ENCODE peak calls at places on chromosomes 13 and 19, in ten cellular contexts. Z, X, U, G, I, Q, V, R, J and L are unnamed samples.

GRCh38 chr13:103168901-103169508 is 102.8 kb upstream of the SLC10A2 start:
- DNase-seq in Z (no peak), U (no peak), V (no peak), Q (no peak), J (no peak), I (no peak), G (peak; percentile 25), X (no peak), R (no peak), L (no peak)

GRCh38 chr13:61795580-61795979 is 379.9 kb upstream of the PCDH20 start:
- DNase-seq in I (no peak), Q (no peak), G (no peak), Z (no peak), U (no peak), V (no peak), R (no peak), X (no peak), J (no peak), L (no peak)

GRCh38 chr19:13056052-13056660 is 46.5 kb downstream of the LYL1 start:
- DNase-seq in I (no peak), U (peak; percentile 84), Q (no peak), V (no peak), G (no peak), Z (no peak), R (peak; percentile 93), J (peak; percentile 73), X (peak; percentile 84), L (no peak)

GRCh38 chr19:42003506-42004294 is 9.7 kb upstream of the ATP1A3 start:
- DNase-seq in U (no peak), Z (no peak), I (no peak), Q (no peak), X (no peak), G (no peak), J (no peak), V (no peak), R (no peak), L (no peak)

GRCh38 chr19:35879770-35880317 is 11.5 kb downstream of the APLP1 start:
- DNase-seq in I (peak; percentile 64), U (peak; percentile 88), R (peak; percentile 84), J (peak; percentile 90), G (peak; percentile 73), Z (peak; percentile 91), V (peak; percentile 95), X (peak; percentile 98), Q (peak; percentile 63), L (no peak)

GRCh38 chr19:47239610-47240296 is 8.8 kb upstream of the BBC3 start:
- DNase-seq in G (no peak), Z (no peak), U (peak; percentile 37), X (peak; percentile 87), V (peak; percentile 91), Q (no peak), I (no peak), R (peak; percentile 46), J (peak; percentile 71), L (no peak)

GRCh38 chr13:23630349-23631093 is 60.3 kb downstream of the TNFRSF19 start:
- DNase-seq in V (no peak), G (no peak), Z (no peak), I (no peak), R (no peak), J (no peak), X (peak; percentile 70), U (no peak), Q (no peak), L (no peak)

GRCh38 chr13:49454388-49455015 is 10.4 kb downstream of the SETDB2 start:
- DNase-seq in X (no peak), U (peak; percentile 70), J (no peak), Z (no peak), I (no peak), Q (peak; percentile 77), R (peak; percentile 17), G (no peak), V (no peak), L (no peak)

GRCh38 chr13:40970803-40971202 is 48.3 kb downstream of the ELF1 start:
- DNase-seq in G (no peak), V (no peak), R (no peak), U (no peak), I (no peak), J (no peak), X (no peak), Z (no peak), Q (no peak), L (no peak)

GRCh38 chr13:41916173-41916954 is 44.5 kb downstream of the VWA8 start:
- DNase-seq in I (peak; percentile 94), Z (peak; percentile 18), J (no peak), U (peak; percentile 80), R (peak; percentile 93), G (no peak), X (no peak), Q (peak; percentile 66), V (no peak), L (peak; percentile 49)

GRCh38 chr19:44498988-44499387 is 1.3 kb downstream of the ZNF180 start:
- DNase-seq in J (no peak), Z (no peak), Q (no peak), R (no peak), G (no peak), V (no peak), X (no peak), I (no peak), U (no peak), L (no peak)
- H3K4me3 ChIP-seq in J (no peak overlapping the region), Z (peak overlapping the region; percentile 65), Q (peak overlapping the region; percentile 96), R (no peak overlapping the region), G (peak overlapping the region; percentile 68), V (no peak overlapping the region), X (peak overlapping the region; percentile 99), I (peak overlapping the region; percentile 86), U (peak overlapping the region; percentile 18), L (peak overlapping the region; percentile 87)

GRCh38 chr19:39532233-39533002 is at the start of gene EID2B:
- DNase-seq in G (peak; percentile 82), I (peak; percentile 98), Z (peak; percentile 98), X (peak; percentile 97), R (peak; percentile 94), J (peak; percentile 98), Q (peak; percentile 95), U (peak; percentile 91), V (peak; percentile 98), L (peak; percentile 77)

GRCh38 chr19:39531834-39532232 is 819 bp downstream of the EID2B start:
- DNase-seq in G (no peak), R (no peak), X (no peak), U (no peak), V (no peak), J (no peak), Z (no peak), Q (no peak), I (no peak), L (no peak)

GRCh38 chr19:39533791-39534190 is 1.1 kb upstream of the EID2B start:
- DNase-seq in I (no peak), X (no peak), Z (no peak), R (no peak), G (no peak), J (no peak), V (no peak), Q (no peak), U (no peak), L (no peak)

GRCh38 chr19:39533003-39533512 is 406 bp upstream of the EID2B start:
- DNase-seq in V (no peak), R (no peak), G (no peak), U (no peak), I (no peak), Z (no peak), Q (no peak), J (no peak), X (no peak), L (no peak)
- TF ChIP-seq CTCF in V (no peak), R (no peak), G (peak; percentile 26), U (no peak), I (peak; percentile 29), Z (no peak), Q (no peak), J (no peak), X (no peak), L (no peak)

GRCh38 chr13:112982281-112983041 is 13.4 kb downstream of the MCF2L start:
- DNase-seq in I (no peak), G (no peak), R (no peak), Q (no peak), X (no peak), J (no peak), U (no peak), V (peak; percentile 89), Z (no peak), L (no peak)

GRCh38 chr13:112981361-112981905 is 12.4 kb downstream of the MCF2L start:
- DNase-seq in U (no peak), R (no peak), Q (no peak), V (no peak), Z (no peak), X (no peak), I (no peak), G (no peak), J (no peak), L (no peak)

GRCh38 chr13:112979406-112979902 is 10.4 kb downstream of the MCF2L start:
- DNase-seq in R (no peak), J (no peak), Z (no peak), I (no peak), X (no peak), U (no peak), V (no peak), Q (no peak), G (no peak), L (no peak)

GRCh38 chr13:112978561-112979405 is 9.8 kb downstream of the MCF2L start:
- DNase-seq in J (no peak), V (peak; percentile 72), X (no peak), Q (no peak), G (no peak), I (no peak), R (no peak), U (no peak), Z (no peak), L (no peak)

DNA sequence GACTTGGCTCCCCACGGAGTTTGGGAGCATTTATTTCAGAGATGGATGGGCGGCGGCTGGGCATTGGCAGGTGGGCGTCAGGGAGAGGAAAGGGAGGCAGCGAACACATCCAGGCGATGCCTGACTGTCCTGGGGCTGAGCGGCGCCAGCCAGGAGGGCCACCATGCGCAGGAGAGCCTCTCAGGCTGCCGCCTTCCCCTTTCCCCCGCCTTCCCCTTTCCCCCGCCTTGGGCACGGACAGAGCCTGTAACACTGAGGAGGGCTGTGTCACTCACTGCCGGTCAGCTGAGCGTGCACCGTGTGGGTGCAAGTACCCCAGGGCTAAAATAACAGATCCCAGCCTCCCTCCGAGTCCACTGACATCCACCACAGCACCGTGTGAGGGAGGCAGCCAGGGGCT is 11.4 kb downstream of the MCF2L start:
- DNase-seq in G (no peak), Z (no peak), X (no peak), J (no peak), Q (no peak), U (no peak), I (no peak), R (no peak), V (peak; percentile 65), L (no peak)
- H3K4me3 ChIP-seq in G (no peak overlapping the region), Z (no peak overlapping the region), X (no peak overlapping the region), J (no peak overlapping the region), Q (no peak overlapping the region), U (no peak overlapping the region), I (no peak overlapping the region), R (no peak overlapping the region), V (no peak overlapping the region), L (no peak overlapping the region)

DNA sequence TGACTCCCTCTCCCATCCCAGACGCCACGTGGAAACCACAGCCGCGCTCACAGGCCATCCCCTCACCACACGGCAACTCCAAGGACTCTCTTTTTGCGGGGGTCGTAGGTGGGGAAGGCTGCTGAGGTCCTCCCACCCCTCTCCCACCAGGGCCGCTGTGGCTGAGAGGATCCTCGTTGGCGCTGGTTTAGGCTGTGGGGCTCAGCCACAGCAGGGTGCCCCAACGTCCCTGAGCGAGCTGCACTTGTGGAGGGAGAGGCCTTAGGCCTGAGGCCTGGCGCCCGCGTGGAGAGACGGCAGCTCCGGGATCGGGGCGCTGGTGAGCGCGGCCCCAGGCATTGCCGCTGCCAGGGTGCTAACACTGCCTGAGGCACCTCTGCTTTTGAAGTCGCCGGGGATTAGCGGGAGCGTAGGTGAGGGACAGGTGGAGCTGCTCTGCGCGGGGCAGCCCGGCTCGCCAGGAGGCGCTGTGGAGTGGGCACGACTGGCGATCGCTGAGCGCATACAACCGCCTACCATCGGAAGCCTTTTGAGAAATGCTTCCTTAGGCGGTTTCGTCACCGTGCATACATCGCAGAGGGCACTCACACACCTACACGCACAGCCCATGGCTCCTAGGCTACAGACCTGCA is 9.0 kb downstream of the ZSCAN1 start:
- DNase-seq in X (peak; percentile 87), G (no peak), Q (no peak), V (no peak), Z (no peak), I (no peak), R (no peak), U (no peak), J (no peak), L (no peak)
- TF ChIP-seq CTCF in X (peak; percentile 70), G (no peak), Q (no peak), V (no peak), Z (peak; percentile 16), I (no peak), R (no peak), U (no peak), J (no peak), L (no peak)